ENCODE peak calls at places on chromosomes 5 and 9, in five cellular contexts. U, O, N, Y and Q are unnamed samples.

GRCh38 chr9:94870793-94871558 is 144.5 kb downstream of the AOPEP start:
- DNase-seq in U (peak), O (no peak), N (no peak), Y (no peak), Q (peak)

GRCh38 chr5:66967102-66967501 is 229.5 kb downstream of the CD180 start:
- DNase-seq in U (peak), O (peak), N (peak), Y (no peak), Q (no peak)

GRCh38 chr5:144774247-144774646 is 603.6 kb downstream of the KCTD16 start:
- DNase-seq in U (no peak), O (no peak), N (no peak), Y (no peak), Q (no peak)

GRCh38 chr9:109273869-109274268 is 47.0 kb downstream of the EPB41L4B start:
- DNase-seq in U (no peak), O (no peak), N (no peak), Y (no peak), Q (no peak)

GRCh38 chr9:107815782-107816181 is 326.2 kb upstream of the KLF4 start:
- DNase-seq in U (no peak), O (no peak), N (no peak), Y (no peak), Q (no peak)

GRCh38 chr5:57402348-57402747 is 80.3 kb downstream of the ACTBL2 start:
- DNase-seq in U (no peak), O (no peak), N (no peak), Y (no peak), Q (no peak)

GRCh38 chr9:122387526-122387925 is 16.7 kb downstream of the PTGS1 start:
- DNase-seq in U (no peak), O (no peak), N (no peak), Y (no peak), Q (no peak)

GRCh38 chr5:104606258-104606829 is 1043.8 kb upstream of the NUDT12 start:
- DNase-seq in U (no peak), O (no peak), N (no peak), Y (no peak), Q (no peak)

GRCh38 chr5:79487251-79487650 is 26.7 kb downstream of the HOMER1 start:
- DNase-seq in U (no peak), O (no peak), N (no peak), Y (no peak), Q (no peak)

GRCh38 chr5:31335456-31335855 is 142.0 kb downstream of the CDH6 start:
- DNase-seq in U (no peak), O (no peak), N (no peak), Y (no peak), Q (no peak)

GRCh38 chr9:77575785-77576184 is 72.3 kb downstream of the GNA14 start:
- DNase-seq in U (peak), O (peak), N (no peak), Y (no peak), Q (no peak)

GRCh38 chr9:68876265-68876664 is 137.6 kb downstream of the PRKACG start:
- DNase-seq in U (no peak), O (no peak), N (no peak), Y (no peak), Q (no peak)

GRCh38 chr9:12699529-12699928 is 6.3 kb downstream of the TYRP1 start:
- DNase-seq in U (peak), O (peak), N (no peak), Y (no peak), Q (no peak)

GRCh38 chr9:104286792-104287191 is 192.7 kb downstream of the SMC2 start:
- DNase-seq in U (no peak), O (peak), N (no peak), Y (no peak), Q (no peak)

GRCh38 chr9:19127881-19128719 is 808 bp upstream of the PLIN2 start:
- DNase-seq in U (peak), O (no peak), N (no peak), Y (peak), Q (peak)

GRCh38 chr5:67773439-67773988 is 442.0 kb upstream of the PIK3R1 start:
- DNase-seq in U (peak), O (peak), N (peak), Y (no peak), Q (no peak)

GRCh38 chr9:135463140-135463539 is 16.4 kb upstream of the PPP1R26 start:
- DNase-seq in U (peak), O (no peak), N (peak), Y (no peak), Q (no peak)

GRCh38 chr5:107430077-107430625 is 240.6 kb downstream of the EFNA5 start:
- DNase-seq in U (peak), O (peak), N (no peak), Y (no peak), Q (no peak)

DNA sequence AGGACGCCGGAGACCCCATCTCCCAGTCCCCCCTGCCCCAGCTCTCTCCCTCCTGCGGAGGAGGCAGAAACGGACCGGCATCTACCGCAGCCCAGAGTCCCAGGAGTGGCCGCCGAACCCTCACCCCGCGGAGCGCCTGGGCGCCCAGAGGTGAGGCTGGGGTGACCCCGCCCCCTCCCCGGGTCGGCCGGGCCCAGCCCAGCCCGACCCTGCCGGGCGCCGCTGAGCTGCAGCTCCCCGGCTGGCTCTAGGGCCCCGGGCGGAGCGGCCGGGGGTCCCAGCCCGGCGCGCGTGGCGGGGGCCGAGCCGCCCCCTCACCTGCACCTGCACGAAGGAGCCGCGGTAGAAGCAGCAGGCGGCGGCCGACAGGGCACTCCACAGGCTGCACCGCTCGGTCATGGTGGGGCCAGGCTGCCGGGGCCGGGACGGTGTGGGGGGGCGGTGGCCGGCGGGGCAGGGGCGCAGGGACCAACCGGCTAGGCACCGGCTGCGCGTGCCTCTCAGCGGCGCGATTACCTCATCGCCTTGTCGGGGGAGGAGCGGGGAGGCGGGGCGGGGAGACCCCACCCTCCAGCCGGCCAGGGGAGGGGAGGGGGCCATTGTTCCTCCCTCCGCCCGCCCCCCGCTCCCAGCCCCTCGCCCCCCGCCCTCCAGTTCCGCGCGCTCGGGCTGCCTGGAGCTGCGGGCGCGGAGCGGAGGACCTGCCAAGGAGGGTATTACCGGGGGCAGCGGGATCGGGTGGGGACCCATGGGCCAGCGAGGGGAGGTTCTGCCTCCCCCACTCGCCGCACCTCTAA is 19.9 kb upstream of the TOR2A start:
- DNase-seq in U (no peak), O (no peak), N (no peak), Y (no peak), Q (no peak)
- H3K4me3 ChIP-seq in U (no peak), O (no peak), N (no peak), Y (no peak), Q (peak)

GRCh38 chr9:20224756-20225155 is 397.5 kb downstream of the MLLT3 start:
- DNase-seq in U (no peak), O (no peak), N (no peak), Y (no peak), Q (no peak)

GRCh38 chr9:20228096-20228495 is 394.2 kb downstream of the MLLT3 start:
- DNase-seq in U (no peak), O (no peak), N (no peak), Y (no peak), Q (no peak)

GRCh38 chr9:20226345-20226744 is 396.0 kb downstream of the MLLT3 start:
- DNase-seq in U (no peak), O (no peak), N (no peak), Y (no peak), Q (no peak)

GRCh38 chr9:20227166-20227874 is 395.0 kb downstream of the MLLT3 start:
- DNase-seq in U (no peak), O (no peak), N (no peak), Y (no peak), Q (no peak)

DNA sequence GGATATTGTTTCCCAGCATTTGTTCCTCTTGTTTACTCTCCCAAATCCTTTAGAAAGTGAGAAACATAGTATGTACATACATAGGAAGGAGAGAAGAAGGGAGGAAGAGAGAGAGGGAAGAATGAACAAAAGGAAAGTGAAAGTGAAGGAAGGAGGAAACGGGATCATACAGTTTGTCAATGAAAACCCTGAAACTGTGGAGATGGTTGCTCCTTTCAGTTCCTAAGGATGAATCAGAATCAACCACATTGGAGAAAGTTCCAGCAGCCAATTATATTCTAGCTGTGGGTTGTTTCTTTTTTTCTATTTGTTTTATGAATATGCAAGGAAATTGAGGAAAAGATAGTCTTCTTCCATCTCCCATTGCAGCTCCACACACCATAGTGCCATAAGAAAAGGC is 396.5 kb downstream of the MLLT3 start:
- DNase-seq in U (peak), O (no peak), N (no peak), Y (no peak), Q (no peak)
- H3K4me3 ChIP-seq in U (peak), O (peak), N (peak), Y (no peak), Q (no peak)

DNA sequence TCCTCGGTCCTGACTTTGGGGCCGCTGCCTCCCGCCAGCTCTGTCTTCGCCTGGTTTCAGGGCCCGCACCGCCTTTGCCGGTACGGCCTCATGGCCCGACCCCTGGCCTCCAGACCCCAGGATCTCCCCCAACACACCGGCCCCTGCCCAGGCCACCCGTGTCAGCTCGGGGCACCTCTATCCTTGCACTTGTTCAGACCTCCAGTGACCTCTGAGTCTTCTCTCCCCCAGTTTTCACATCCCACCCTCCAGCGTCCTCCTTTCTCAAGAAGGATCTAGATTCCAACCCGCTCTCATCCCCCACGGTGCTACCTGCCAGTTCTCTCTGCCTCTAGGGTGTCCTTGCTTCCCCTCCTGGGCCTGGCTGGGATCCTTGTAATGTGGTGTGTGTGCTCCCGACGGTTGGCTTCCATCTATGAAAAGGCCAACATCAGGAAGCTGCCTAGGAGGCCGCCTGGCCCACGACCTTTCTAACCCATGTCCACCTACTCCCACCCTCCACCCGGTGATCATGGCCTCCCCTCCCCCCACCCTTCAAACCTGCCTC is 61.1 kb downstream of the SPATA31C2 start:
- DNase-seq in U (no peak), O (no peak), N (no peak), Y (no peak), Q (no peak)
- H3K4me3 ChIP-seq in U (no peak), O (peak), N (peak), Y (no peak), Q (peak)

GRCh38 chr5:150149618-150150017 is 6.0 kb downstream of the PDGFRB start:
- DNase-seq in U (no peak), O (no peak), N (no peak), Y (no peak), Q (no peak)
- H3K4me3 ChIP-seq in U (no peak), O (no peak), N (no peak), Y (no peak), Q (peak)

GRCh38 chr5:169979871-169980270 is 424 bp downstream of the INSYN2B start:
- DNase-seq in U (peak), O (peak), N (no peak), Y (no peak), Q (no peak)
- H3K4me3 ChIP-seq in U (peak), O (peak), N (peak), Y (no peak), Q (no peak)

DNA sequence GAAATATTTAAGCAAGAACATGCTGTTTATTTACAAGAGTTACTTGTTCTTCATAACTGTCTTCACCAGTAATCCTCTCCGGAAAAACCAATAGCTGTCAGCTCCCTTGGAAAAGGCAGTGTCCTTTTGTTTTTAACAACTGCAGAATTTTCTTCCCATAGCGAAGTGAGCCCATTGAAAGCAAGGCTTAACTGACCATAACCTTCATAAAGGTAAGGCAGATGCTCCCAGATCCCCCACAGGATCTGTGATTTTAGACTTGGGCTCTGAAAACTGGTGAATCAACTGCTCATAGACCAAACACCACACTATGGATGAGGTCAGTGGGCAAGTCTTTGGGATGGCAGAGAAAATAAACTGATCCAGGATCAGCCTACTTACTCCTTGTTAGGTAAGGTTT is 155.0 kb downstream of the GLIS3 start:
- DNase-seq in U (peak), O (no peak), N (no peak), Y (no peak), Q (no peak)
- H3K4me3 ChIP-seq in U (peak), O (peak), N (peak), Y (no peak), Q (peak)

DNA sequence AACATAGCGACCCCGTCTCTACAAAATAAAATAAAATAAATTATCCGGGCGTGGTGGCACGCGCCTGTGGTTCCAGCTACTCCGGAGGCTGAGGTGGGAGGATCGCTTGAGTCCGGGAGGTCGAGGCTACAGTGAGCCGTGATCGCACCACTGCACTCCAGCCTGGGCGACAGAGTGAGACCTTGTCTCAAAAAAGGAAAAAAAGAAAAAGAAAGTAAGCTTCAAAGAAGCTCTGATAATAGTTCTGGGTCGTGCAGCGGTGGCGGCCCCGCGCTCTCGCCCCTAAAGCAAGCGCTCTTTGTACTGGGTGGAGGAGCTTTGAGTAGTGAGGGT is 6.8 kb downstream of the TLX3 start:
- DNase-seq in U (no peak), O (no peak), N (no peak), Y (no peak), Q (no peak)
- H3K4me3 ChIP-seq in U (no peak), O (no peak), N (no peak), Y (no peak), Q (peak)

GRCh38 chr5:152599096-152599495 is 194.0 kb upstream of the NMUR2 start:
- DNase-seq in U (no peak), O (no peak), N (no peak), Y (no peak), Q (no peak)

GRCh38 chr5:152606739-152607138 is 201.7 kb upstream of the NMUR2 start:
- DNase-seq in U (no peak), O (no peak), N (no peak), Y (no peak), Q (no peak)

GRCh38 chr5:152607393-152608165 is 202.5 kb upstream of the NMUR2 start:
- DNase-seq in U (no peak), O (no peak), N (no peak), Y (no peak), Q (no peak)

DNA sequence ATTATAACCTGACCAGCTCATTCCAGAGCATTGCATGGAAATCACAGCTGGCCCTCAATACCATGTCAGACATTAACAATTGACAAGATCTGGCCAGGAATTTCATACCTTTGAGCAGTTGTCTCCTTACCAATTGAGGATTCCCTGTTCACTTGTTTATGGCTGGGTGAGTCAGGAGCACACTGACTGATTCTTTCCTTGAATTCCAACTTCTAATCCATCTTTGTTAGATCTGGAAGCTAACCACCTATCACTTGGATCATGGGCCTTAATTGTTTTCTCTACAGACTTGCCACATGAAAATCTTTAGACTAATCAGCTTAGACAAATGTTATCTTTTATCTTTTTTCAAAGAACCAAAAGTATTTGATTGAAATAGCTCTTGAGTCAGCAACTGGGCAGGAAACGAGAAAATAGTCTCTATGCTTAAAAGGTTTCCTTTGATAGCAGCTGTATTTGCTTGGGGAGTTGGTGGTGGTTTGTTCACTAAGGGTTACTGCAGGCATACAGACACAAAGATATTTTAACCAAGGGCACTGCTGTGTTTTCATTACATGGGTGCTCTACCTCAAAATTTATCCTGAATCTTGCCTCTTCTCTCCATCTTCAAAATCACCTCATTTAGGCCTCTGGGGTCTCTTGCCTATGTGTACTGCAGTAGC is 196.9 kb upstream of the NMUR2 start:
- DNase-seq in U (no peak), O (no peak), N (no peak), Y (no peak), Q (no peak)
- H3K4me3 ChIP-seq in U (no peak), O (no peak), N (no peak), Y (no peak), Q (no peak)